ENCODE peak calls at places on chromosomes 1 and 21, in nine cellular contexts. J is RWPE1, K is uterus, H is HFF-Myc, I is spleen, S is GM20000, O is GM23338, N is AG09309, E is MM.1S. P is an unnamed sample.

GRCh38 chr1:213075725-213076124 is 24.7 kb downstream of the RPS6KC1 start:
- DNase-seq in J (no peak), K (no peak), H (no peak), I (no peak), S (peak; percentile 25), O (no peak), N (no peak), E (peak; percentile 78), P (no peak)

GRCh38 chr1:35656148-35656862 is 15.0 kb upstream of the PSMB2 start:
- DNase-seq in J (no peak), K (no peak), H (no peak), I (no peak), S (no peak), O (no peak), N (no peak), E (no peak), P (no peak)

GRCh38 chr1:20640183-20640597 is 6.9 kb downstream of the PINK1 start:
- DNase-seq in J (peak; percentile 63), K (peak; percentile 31), H (peak; percentile 27), I (no peak), S (peak; percentile 76), O (peak; percentile 81), N (no peak), E (peak; percentile 60), P (peak; percentile 66)

GRCh38 chr1:240169188-240169587 is 77.5 kb downstream of the FMN2 start:
- DNase-seq in J (peak; percentile 23), K (no peak), H (no peak), I (no peak), S (no peak), O (peak; percentile 38), N (no peak), E (no peak), P (peak; percentile 59)

GRCh38 chr1:196142111-196142510 is 466.1 kb downstream of the KCNT2 start:
- DNase-seq in J (no peak), K (no peak), H (no peak), I (no peak), S (no peak), O (no peak), N (no peak), E (no peak), P (no peak)

GRCh38 chr1:3780901-3781300 is 8.4 kb downstream of the SMIM1 start:
- DNase-seq in J (no peak), K (no peak), H (no peak), I (no peak), S (no peak), O (no peak), N (no peak), E (no peak), P (no peak)

GRCh38 chr21:43588957-43589356 is 70.3 kb downstream of the HSF2BP start:
- DNase-seq in J (no peak), K (no peak), H (no peak), I (no peak), S (no peak), O (no peak), N (no peak), E (no peak), P (no peak)

GRCh38 chr1:18901952-18902522 is 318 bp downstream of the ALDH4A1 start:
- DNase-seq in J (peak; percentile 36), K (peak; percentile 34), H (no peak), I (no peak), S (peak; percentile 37), O (peak; percentile 35), N (no peak), E (no peak), P (no peak)

GRCh38 chr1:33364578-33364945 is 43.7 kb upstream of the A3GALT2 start:
- DNase-seq in J (no peak), K (no peak), H (no peak), I (no peak), S (no peak), O (no peak), N (no peak), E (no peak), P (no peak)

GRCh38 chr1:61141288-61142044 is 59.1 kb downstream of the NFIA start:
- DNase-seq in J (peak; percentile 82), K (no peak), H (no peak), I (no peak), S (no peak), O (no peak), N (peak; percentile 42), E (peak; percentile 9), P (peak; percentile 96)

GRCh38 chr1:112673589-112674439 is 645 bp upstream of the MOV10 start:
- DNase-seq in J (peak; percentile 20), K (no peak), H (no peak), I (no peak), S (peak; percentile 25), O (peak; percentile 56), N (peak; percentile 51), E (peak; percentile 31), P (peak; percentile 62)

DNA sequence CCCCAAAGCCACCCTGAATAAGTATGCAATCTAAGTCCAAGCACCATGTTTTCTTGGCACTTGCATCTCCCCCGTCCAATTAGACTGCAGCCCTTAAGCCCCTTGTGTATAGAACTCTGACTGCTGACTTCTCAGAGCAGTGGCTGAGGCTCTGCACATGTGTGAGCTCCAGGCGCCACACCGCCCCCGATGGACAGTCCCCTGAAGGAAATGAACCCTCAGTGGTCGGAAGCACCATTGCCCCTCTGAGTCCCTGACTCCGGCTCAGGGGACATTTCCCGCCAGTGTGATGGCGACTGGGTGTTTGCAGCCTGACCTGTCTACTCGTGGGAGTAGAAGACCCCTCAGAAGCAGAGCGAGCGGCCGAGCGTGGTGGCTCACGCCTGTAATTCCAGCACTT is 37.2 kb upstream of the SCCPDH start:
- DNase-seq in J (no peak), K (no peak), H (no peak), I (no peak), S (no peak), O (peak; percentile 66), N (no peak), E (no peak), P (no peak)
- TF ChIP-seq CTCF in J (no peak), K (no peak), H (no peak), I (no peak), S (no peak), O (peak; percentile 46), N (no peak), E (no peak), P (no peak)

GRCh38 chr1:219215477-219215876 is 41.8 kb downstream of the LYPLAL1 start:
- DNase-seq in J (no peak), K (no peak), H (no peak), I (no peak), S (no peak), O (no peak), N (no peak), E (no peak), P (peak; percentile 17)

GRCh38 chr1:219220945-219221344 is 47.3 kb downstream of the LYPLAL1 start:
- DNase-seq in J (no peak), K (no peak), H (no peak), I (no peak), S (peak; percentile 47), O (no peak), N (no peak), E (no peak), P (no peak)
- TF ChIP-seq CTCF in J (no peak), K (no peak), H (no peak), I (no peak), S (no peak), O (no peak), N (no peak), E (no peak), P (no peak)

GRCh38 chr1:55974714-55975441 is 604.5 kb downstream of the PLPP3 start:
- DNase-seq in J (no peak), K (no peak), H (no peak), I (no peak), S (no peak), O (no peak), N (peak; percentile 82), E (no peak), P (peak; percentile 42)
- TF ChIP-seq CTCF in J (no peak), K (no peak), H (no peak), I (no peak), S (no peak), O (no peak), N (no peak), E (no peak), P (no peak)

DNA sequence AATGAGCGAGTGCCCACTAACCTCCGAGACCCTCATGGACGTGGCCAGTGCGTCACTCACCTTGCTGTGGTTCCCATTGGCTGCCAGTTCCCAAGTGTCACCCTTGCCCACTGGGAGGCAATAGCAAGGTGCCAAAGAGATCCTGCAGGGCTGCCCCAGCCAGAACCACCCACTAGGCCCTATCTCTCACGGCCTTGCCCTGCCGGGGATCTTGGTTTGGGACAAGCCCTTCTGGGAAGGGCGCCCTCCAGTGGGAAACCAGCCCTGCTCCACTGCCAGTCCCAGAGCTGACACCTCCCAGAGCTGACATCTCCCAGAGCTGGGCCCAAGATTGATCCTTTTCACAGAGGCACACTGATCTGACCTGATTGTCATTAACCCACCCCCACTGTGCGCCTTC is 2.1 kb upstream of the SELENON start:
- DNase-seq in J (no peak), K (no peak), H (no peak), I (no peak), S (no peak), O (peak; percentile 83), N (no peak), E (peak; percentile 21), P (peak; percentile 55)
- TF ChIP-seq CTCF in J (no peak), K (no peak), H (peak; percentile 51), I (peak; percentile 46), S (peak; percentile 40), O (peak; percentile 64), N (peak; percentile 64), E (peak; percentile 44), P (peak; percentile 40)